ENCODE peak calls at places on chromosomes 6 and 20, in seven cellular contexts. V, H, E, F, P, A and G are unnamed samples.

GRCh38 chr20:63129991-63130653 is 85.8 kb downstream of the YTHDF1 start:
- DNase-seq in F (peak; percentile 3), P (no peak), E (no peak), A (peak; percentile 31), V (peak; percentile 36), H (no peak), G (no peak)

GRCh38 chr6:150368762-150369161 is at the start of gene IYD:
- DNase-seq in F (no peak), V (no peak), A (no peak), H (no peak), E (no peak), P (no peak), G (no peak)

GRCh38 chr6:29995346-29995777 is 53.0 kb downstream of the HLA-A start:
- DNase-seq in F (peak; percentile 28), E (peak; percentile 36), P (peak; percentile 45), H (no peak), V (no peak), A (peak; percentile 24), G (peak; percentile 44)

GRCh38 chr20:47464380-47465101 is 37.1 kb upstream of the NCOA3 start:
- DNase-seq in H (no peak), V (no peak), A (no peak), E (peak; percentile 99), P (peak; percentile 99), F (peak; percentile 99), G (peak; percentile 99)

GRCh38 chr6:75849329-75850025 is 100.4 kb downstream of the MYO6 start:
- DNase-seq in E (peak; percentile 11), V (no peak), P (no peak), F (no peak), H (no peak), A (no peak), G (peak; percentile 3)

GRCh38 chr6:135535989-135536414 is 38.5 kb upstream of the AHI1 start:
- DNase-seq in H (no peak), E (peak; percentile 94), V (no peak), P (peak; percentile 98), F (peak; percentile 93), A (peak; percentile 55), G (peak; percentile 83)

GRCh38 chr6:46026307-46026706 is 10.6 kb upstream of the CLIC5 start:
- DNase-seq in A (no peak), V (no peak), E (no peak), P (no peak), F (no peak), H (no peak), G (no peak)

GRCh38 chr6:24307881-24308280 is 50.0 kb downstream of the DCDC2 start:
- DNase-seq in E (no peak), F (peak; percentile 14), P (no peak), H (no peak), A (no peak), V (no peak), G (no peak)

GRCh38 chr20:32667030-32667429 is 6.7 kb downstream of the C20orf203 start:
- DNase-seq in H (no peak), V (no peak), P (no peak), F (no peak), A (no peak), E (no peak), G (no peak)

GRCh38 chr6:168784426-168784825 is 343.4 kb downstream of the SMOC2 start:
- DNase-seq in A (no peak), F (no peak), E (no peak), V (no peak), H (no peak), P (no peak), G (no peak)

GRCh38 chr6:165988757-165989456 is 178.7 kb downstream of the TBXT start:
- DNase-seq in V (no peak), H (no peak), P (no peak), A (peak; percentile 61), F (peak; percentile 30), E (peak; percentile 39), G (no peak)

GRCh38 chr6:397056-397455 is 5.5 kb downstream of the IRF4 start:
- DNase-seq in H (no peak), V (no peak), P (no peak), E (no peak), F (no peak), A (no peak), G (no peak)

GRCh38 chr6:82380566-82381185 is 17.1 kb downstream of the TPBG start:
- DNase-seq in E (no peak), A (no peak), H (no peak), V (no peak), P (no peak), F (no peak), G (no peak)

GRCh38 chr6:131862486-131862885 is 54.7 kb downstream of the ENPP1 start:
- DNase-seq in F (no peak), A (no peak), E (no peak), H (no peak), V (no peak), P (no peak), G (no peak)

GRCh38 chr20:25081730-25082497 is at the start of gene VSX1:
- DNase-seq in H (no peak), F (no peak), V (no peak), A (peak; percentile 60), E (no peak), P (no peak), G (no peak)
- H3K4me3 ChIP-seq in H (no peak within 1 kb of the TSS), F (peak within 1 kb of the TSS; percentile 15), V (no peak within 1 kb of the TSS), A (peak within 1 kb of the TSS; percentile 73), E (no peak within 1 kb of the TSS), P (no peak within 1 kb of the TSS), G (no peak within 1 kb of the TSS)

GRCh38 chr6:159608961-159609673 is 83.9 kb downstream of the SOD2 start:
- DNase-seq in F (peak; percentile 65), A (peak; percentile 85), V (no peak), P (peak; percentile 52), H (no peak), E (peak; percentile 45), G (peak; percentile 62)
- TF ChIP-seq CTCF in F (peak; percentile 74), A (peak; percentile 86), V (no peak), P (peak; percentile 81), H (no peak), E (peak; percentile 68), G (peak; percentile 60)

DNA sequence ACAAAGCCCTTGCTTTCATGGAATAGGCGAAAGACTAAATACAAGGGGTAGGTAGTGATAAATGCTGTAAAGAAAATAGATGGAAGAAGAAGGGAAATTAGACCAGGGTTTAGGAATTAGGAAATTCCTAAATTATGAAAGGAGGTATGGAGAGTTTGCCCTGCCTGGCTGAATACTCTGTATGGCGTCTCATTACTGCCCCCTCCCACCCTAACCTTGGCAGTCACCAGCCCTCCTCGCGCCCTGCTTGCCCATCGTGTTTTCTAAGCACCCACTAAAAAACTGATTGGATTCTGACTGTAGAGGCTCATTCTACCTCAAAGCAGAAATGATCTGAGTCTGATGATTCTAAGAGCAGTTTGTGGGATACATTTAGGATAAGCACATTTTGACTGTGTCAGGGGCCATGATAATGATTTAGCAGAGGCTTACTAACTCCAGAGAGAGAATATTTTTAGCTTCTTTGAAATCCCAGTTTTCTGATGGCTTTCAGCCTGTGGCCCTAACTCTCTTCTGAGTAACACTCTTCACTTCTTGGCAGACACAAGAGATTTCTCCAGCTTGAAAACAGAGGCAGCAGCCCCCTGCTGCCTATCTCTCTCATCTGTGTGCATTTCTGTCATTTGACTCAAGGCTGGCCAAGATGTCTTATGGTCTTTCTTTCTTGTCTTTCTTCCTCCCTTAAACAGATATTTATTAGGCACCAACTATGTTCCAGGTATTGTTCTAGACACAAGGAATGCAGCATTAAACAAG is 1.4 kb upstream of the CHD6 start:
- DNase-seq in E (no peak), H (no peak), V (no peak), P (peak; percentile 46), F (no peak), A (peak; percentile 55), G (peak; percentile 5)
- H3K4me3 ChIP-seq in E (no peak overlapping the region), H (no peak overlapping the region), V (no peak overlapping the region), P (no peak overlapping the region), F (peak overlapping the region; percentile 56), A (peak overlapping the region; percentile 82), G (no peak overlapping the region)

DNA sequence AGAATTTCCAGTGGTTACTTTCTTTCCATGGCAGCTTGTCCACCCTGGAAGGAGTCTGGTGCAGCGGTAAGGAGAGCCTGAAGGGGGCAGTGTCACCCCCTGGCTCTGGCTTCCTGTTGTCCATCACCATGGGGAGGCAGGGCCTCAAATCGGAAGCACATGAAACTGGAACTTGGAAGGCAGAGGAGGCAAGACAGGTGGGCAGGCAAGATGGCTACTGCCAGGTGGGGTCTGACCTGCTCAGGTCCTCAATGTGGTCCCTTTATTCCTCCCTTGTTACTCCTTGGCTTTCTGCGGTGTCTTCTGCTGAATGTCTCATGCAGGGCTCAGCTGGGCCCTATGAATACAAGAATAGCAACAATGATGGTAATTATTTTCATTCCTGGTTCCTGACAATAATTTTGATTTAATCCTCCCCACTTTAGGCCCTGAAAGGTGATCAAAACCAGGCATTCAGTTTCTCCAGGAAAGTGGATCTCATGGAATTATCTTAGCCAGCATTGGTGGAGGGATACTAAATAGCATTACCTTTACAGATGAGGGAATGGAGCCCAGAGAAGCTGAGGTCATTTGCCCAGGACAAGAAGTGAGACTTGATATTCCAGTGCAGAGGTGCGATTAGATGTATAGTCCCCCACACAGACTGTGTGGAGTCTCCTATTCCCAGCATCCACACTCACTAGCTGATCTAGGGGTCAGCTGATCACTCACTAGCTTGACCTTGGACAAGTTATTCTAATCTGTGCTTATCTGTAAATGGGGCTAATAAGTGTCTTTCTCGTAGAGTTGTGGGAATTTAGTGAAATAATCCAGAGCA is 17.6 kb upstream of the SNAI1 start:
- DNase-seq in H (no peak), P (peak; percentile 16), F (peak; percentile 51), V (no peak), A (peak; percentile 93), E (peak; percentile 49), G (peak; percentile 46)
- TF ChIP-seq CTCF in H (peak; percentile 48), P (peak; percentile 60), F (peak; percentile 70), V (peak; percentile 48), A (peak; percentile 93), E (peak; percentile 70), G (peak; percentile 59)

GRCh38 chr6:53494076-53494475 is 50.8 kb downstream of the GCLC start:
- DNase-seq in F (peak; percentile 19), H (no peak), P (peak; percentile 57), E (no peak), A (no peak), V (no peak), G (peak; percentile 6)

GRCh38 chr6:53492860-53493634 is 51.9 kb downstream of the GCLC start:
- DNase-seq in P (peak; percentile 83), A (peak; percentile 65), H (no peak), V (no peak), E (peak; percentile 76), F (peak; percentile 72), G (peak; percentile 68)

GRCh38 chr6:53496100-53496499 is 48.8 kb downstream of the GCLC start:
- DNase-seq in P (no peak), V (no peak), F (no peak), E (no peak), A (no peak), H (no peak), G (no peak)

GRCh38 chr6:53495496-53495895 is 49.4 kb downstream of the GCLC start:
- DNase-seq in F (no peak), P (no peak), V (no peak), E (no peak), H (no peak), A (no peak), G (no peak)

DNA sequence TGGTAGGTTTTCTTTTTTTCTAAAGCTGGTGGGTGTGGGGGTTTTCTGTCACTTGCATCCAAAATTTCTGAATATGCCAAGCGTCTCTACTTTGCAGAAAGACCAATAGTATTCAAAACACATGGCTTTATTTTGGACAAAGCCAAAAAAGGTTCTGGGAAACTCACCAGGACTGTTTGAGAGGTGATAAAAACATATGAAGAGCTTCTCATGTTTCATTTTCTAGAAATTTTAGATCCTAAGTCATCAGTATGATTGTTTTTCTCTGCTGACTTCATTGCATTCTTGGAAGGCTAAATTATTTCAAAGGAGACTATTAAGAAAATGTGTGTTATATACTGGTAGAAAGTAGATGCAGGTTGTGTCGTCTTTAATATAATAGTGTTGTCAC is 51.3 kb downstream of the GCLC start:
- DNase-seq in V (no peak), H (no peak), F (no peak), E (no peak), A (no peak), P (peak; percentile 77), G (peak; percentile 25)
- H3K4me3 ChIP-seq in V (no peak overlapping the region), H (no peak overlapping the region), F (no peak overlapping the region), E (peak overlapping the region; percentile 25), A (no peak overlapping the region), P (peak overlapping the region; percentile 53), G (no peak overlapping the region)